ENCODE peak calls at places on chromosomes 7 and 10, in six cellular contexts. K, N, C, X, Q and M are unnamed samples.

GRCh38 chr7:88344956-88345832 is 38.5 kb upstream of the STEAP4 start:
- DNase-seq in X (no peak), K (no peak), N (no peak), Q (peak), C (peak), M (peak)

GRCh38 chr7:33243319-33243881 is 114.0 kb downstream of the BBS9 start:
- DNase-seq in X (no peak), K (peak), Q (peak), C (no peak), N (no peak), M (no peak)

GRCh38 chr7:44639701-44640321 is 33.4 kb downstream of the OGDH start:
- DNase-seq in N (no peak), K (no peak), Q (peak), C (no peak), X (no peak), M (peak)

GRCh38 chr7:155003215-155003999 is 483 bp upstream of the PAXIP1 start:
- DNase-seq in C (peak), X (peak), Q (peak), K (peak), N (peak), M (peak)

GRCh38 chr10:120735773-120736371 is 115.3 kb upstream of the WDR11 start:
- DNase-seq in X (no peak), K (peak), N (no peak), C (no peak), Q (peak), M (no peak)

GRCh38 chr7:44313016-44313415 is 12.4 kb downstream of the CAMK2B start:
- DNase-seq in K (no peak), N (no peak), X (no peak), Q (no peak), C (no peak), M (peak)

GRCh38 chr10:71629131-71629530 is 90.4 kb downstream of the C10orf105 start:
- DNase-seq in K (no peak), X (no peak), C (no peak), Q (no peak), N (no peak), M (no peak)

GRCh38 chr10:77983384-77984341 is 45.7 kb downstream of the POLR3A start:
- DNase-seq in C (no peak), X (no peak), K (no peak), Q (peak), N (no peak), M (no peak)

GRCh38 chr7:29771081-29771832 is 35.1 kb upstream of the WIPF3 start:
- DNase-seq in K (no peak), C (no peak), X (no peak), Q (no peak), N (peak), M (no peak)

GRCh38 chr7:73376671-73377412 is 48.9 kb downstream of the FKBP6 start:
- DNase-seq in C (no peak), N (no peak), X (no peak), K (no peak), Q (no peak), M (no peak)

GRCh38 chr7:131109757-131110293 is 217.9 kb upstream of the MKLN1 start:
- DNase-seq in X (peak), C (peak), N (peak), Q (peak), K (peak), M (peak)

GRCh38 chr7:1283337-1283736 is 50.7 kb downstream of the UNCX start:
- DNase-seq in X (no peak), C (no peak), Q (no peak), K (no peak), N (no peak), M (no peak)

GRCh38 chr10:59903871-59904270 is 2.5 kb downstream of the CCDC6 start:
- DNase-seq in N (no peak), C (no peak), Q (no peak), K (no peak), X (no peak), M (no peak)

GRCh38 chr10:86392723-86393094 is 26.1 kb upstream of the GRID1 start:
- DNase-seq in K (peak), N (no peak), C (no peak), X (no peak), Q (no peak), M (no peak)